ENCODE peak calls at places on chromosomes 5 and 9, in five cellular contexts. M is astrocyte, A is endothelial cell, X is thyroid gland, K is MCF 10A. T is an unnamed sample.

GRCh38 chr9:13948037-13948436 is 365.9 kb downstream of the NFIB start:
- DNase-seq in X (no peak), K (peak), A (no peak), M (no peak), T (no peak)

GRCh38 chr9:116661037-116661954 is 25.8 kb upstream of the TRIM32 start:
- DNase-seq in M (peak), X (peak), K (peak), A (peak), T (peak)

GRCh38 chr5:149001154-149001553 is 61.7 kb downstream of the SH3TC2 start:
- DNase-seq in M (no peak), K (peak), A (no peak), X (no peak), T (no peak)

GRCh38 chr9:106657951-106658350 is 205.0 kb upstream of the ZNF462 start:
- DNase-seq in M (no peak), X (no peak), K (no peak), A (no peak), T (no peak)

GRCh38 chr9:79969866-79970265 is 398.1 kb downstream of the TLE4 start:
- DNase-seq in A (no peak), M (no peak), K (no peak), X (no peak), T (no peak)

GRCh38 chr5:119578937-119579336 is 50.4 kb upstream of the FAM170A start:
- DNase-seq in X (no peak), K (peak), A (peak), M (no peak), T (no peak)

GRCh38 chr5:10320793-10321192 is 13.1 kb upstream of the CMBL start:
- DNase-seq in K (no peak), A (no peak), M (no peak), X (no peak), T (no peak)

GRCh38 chr9:4547016-4547415 is 56.7 kb downstream of the SLC1A1 start:
- DNase-seq in X (no peak), A (no peak), M (peak), K (no peak), T (no peak)

GRCh38 chr5:122129332-122129731 is at the start of gene ZNF474:
- DNase-seq in K (peak), M (peak), X (peak), A (peak), T (peak)

GRCh38 chr9:71816782-71817549 is 48.7 kb upstream of the CEMIP2 start:
- DNase-seq in M (no peak), X (peak), K (no peak), A (peak), T (no peak)

GRCh38 chr5:135737701-135738563 is 96.5 kb upstream of the SLC25A48 start:
- DNase-seq in A (no peak), M (no peak), X (no peak), K (no peak), T (no peak)

GRCh38 chr5:125719681-125720676 is 703.2 kb upstream of the GRAMD2B start:
- DNase-seq in K (no peak), A (no peak), X (no peak), M (peak), T (no peak)

GRCh38 chr5:117863589-117864296 is 1124.6 kb downstream of the DTWD2 start:
- DNase-seq in X (no peak), A (no peak), M (no peak), K (no peak), T (no peak)

GRCh38 chr9:13675638-13676000 is 396.1 kb upstream of the MPDZ start:
- DNase-seq in M (no peak), K (no peak), A (no peak), X (no peak), T (no peak)

GRCh38 chr5:180047667-180048066 is 23.9 kb downstream of the RNF130 start:
- DNase-seq in K (no peak), X (peak), A (no peak), M (no peak), T (no peak)

GRCh38 chr9:89052470-89053097 is 61.3 kb downstream of the S1PR3 start:
- DNase-seq in A (no peak), K (no peak), M (no peak), X (no peak), T (no peak)

GRCh38 chr9:127698985-127699670 is 7.7 kb upstream of the CFAP157 start:
- DNase-seq in M (peak), K (peak), X (peak), A (peak), T (peak)

GRCh38 chr9:137437691-137438590 is 3.2 kb downstream of the ENTPD8 start:
- DNase-seq in M (no peak), X (peak), K (no peak), A (no peak), T (peak)

GRCh38 chr9:116687762-116688160 is 656 bp downstream of the TRIM32 start:
- DNase-seq in X (peak), A (no peak), M (no peak), K (no peak), T (peak)

GRCh38 chr5:43601454-43602260 is 1.3 kb upstream of the NNT start:
- DNase-seq in A (no peak), K (peak), M (peak), X (no peak), T (no peak)

GRCh38 chr9:536597-537511 is 304.6 kb upstream of the DMRT1 start:
- DNase-seq in A (no peak), X (no peak), M (no peak), K (no peak), T (peak)

GRCh38 chr9:123834218-123834906 is 95.6 kb downstream of the DENND1A start:
- DNase-seq in K (no peak), X (no peak), M (peak), A (no peak), T (no peak)

GRCh38 chr5:106020889-106021288 is 1649.8 kb downstream of the EFNA5 start:
- DNase-seq in K (peak), A (no peak), M (peak), X (no peak), T (no peak)

GRCh38 chr5:16345454-16345853 is 120.1 kb downstream of the ZNF622 start:
- DNase-seq in K (peak), X (no peak), A (no peak), M (no peak), T (no peak)

GRCh38 chr5:173391031-173391430 is 62.8 kb upstream of the STC2 start:
- DNase-seq in M (no peak), K (no peak), X (no peak), A (no peak), T (no peak)

GRCh38 chr5:148290271-148291195 is 21.7 kb upstream of the SPINK7 start:
- DNase-seq in M (no peak), X (no peak), K (peak), A (no peak), T (no peak)

GRCh38 chr5:143011621-143012020 is 241.4 kb downstream of the ARHGAP26 start:
- DNase-seq in A (no peak), K (no peak), X (no peak), M (peak), T (no peak)

GRCh38 chr5:135689506-135689905 is 110.7 kb upstream of the CXCL14 start:
- DNase-seq in M (no peak), K (no peak), A (no peak), X (no peak), T (no peak)

GRCh38 chr9:116377179-116377790 is 223.7 kb downstream of the PAPPA start:
- DNase-seq in K (peak), A (no peak), M (peak), X (no peak), T (no peak)

GRCh38 chr9:114958021-114958846 is 27.8 kb upstream of the TNFSF8 start:
- DNase-seq in X (no peak), M (no peak), A (no peak), K (peak), T (no peak)

GRCh38 chr9:68515304-68516017 is 25.2 kb downstream of the TMEM252 start:
- DNase-seq in X (no peak), M (no peak), A (no peak), K (peak), T (no peak)

GRCh38 chr5:5409151-5409810 is 13.2 kb upstream of the ICE1 start:
- DNase-seq in K (peak), A (no peak), M (no peak), X (no peak), T (peak)

GRCh38 chr9:92164490-92164889 is 49.3 kb upstream of the SPTLC1 start:
- DNase-seq in K (no peak), A (no peak), M (no peak), X (no peak), T (no peak)

GRCh38 chr5:158538506-158539074 is 561.1 kb downstream of the EBF1 start:
- DNase-seq in K (no peak), X (no peak), A (no peak), M (no peak), T (peak)

GRCh38 chr9:77291714-77292113 is 114.4 kb downstream of the VPS13A start:
- DNase-seq in M (no peak), K (peak), X (no peak), A (peak), T (peak)
- TF ChIP-seq CTCF in M (peak), K (peak), X (no peak), A (peak), T (peak)

GRCh38 chr5:55578771-55579170 is 44.0 kb upstream of the PLPP1 start:
- DNase-seq in M (peak), A (no peak), X (no peak), K (no peak), T (no peak)
- TF ChIP-seq CTCF in M (no peak), A (no peak), X (no peak), K (no peak), T (no peak)

DNA sequence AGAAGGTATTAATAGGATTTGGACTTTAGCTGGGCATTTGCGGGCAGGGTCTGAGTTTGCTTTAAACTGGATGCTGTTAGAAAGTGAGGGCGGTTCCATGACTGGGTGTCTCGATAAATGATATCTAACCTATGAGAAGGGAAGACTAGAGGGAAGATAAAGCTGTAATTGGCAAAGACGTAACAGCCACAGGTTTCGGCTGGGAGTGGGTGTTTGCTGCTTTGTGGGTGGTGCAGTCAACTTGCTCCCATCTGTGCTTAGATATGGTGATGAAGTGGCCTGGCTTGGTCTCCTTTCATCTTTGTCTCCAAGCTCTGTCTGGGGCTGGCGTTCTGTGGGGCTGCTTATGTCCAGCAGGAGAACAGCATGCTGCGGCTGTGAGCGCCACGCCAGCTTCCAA is 23.3 kb downstream of the OR2V1 start:
- DNase-seq in X (no peak), M (no peak), K (no peak), A (no peak), T (no peak)
- TF ChIP-seq CTCF in X (no peak), M (no peak), K (no peak), A (no peak), T (no peak)

DNA sequence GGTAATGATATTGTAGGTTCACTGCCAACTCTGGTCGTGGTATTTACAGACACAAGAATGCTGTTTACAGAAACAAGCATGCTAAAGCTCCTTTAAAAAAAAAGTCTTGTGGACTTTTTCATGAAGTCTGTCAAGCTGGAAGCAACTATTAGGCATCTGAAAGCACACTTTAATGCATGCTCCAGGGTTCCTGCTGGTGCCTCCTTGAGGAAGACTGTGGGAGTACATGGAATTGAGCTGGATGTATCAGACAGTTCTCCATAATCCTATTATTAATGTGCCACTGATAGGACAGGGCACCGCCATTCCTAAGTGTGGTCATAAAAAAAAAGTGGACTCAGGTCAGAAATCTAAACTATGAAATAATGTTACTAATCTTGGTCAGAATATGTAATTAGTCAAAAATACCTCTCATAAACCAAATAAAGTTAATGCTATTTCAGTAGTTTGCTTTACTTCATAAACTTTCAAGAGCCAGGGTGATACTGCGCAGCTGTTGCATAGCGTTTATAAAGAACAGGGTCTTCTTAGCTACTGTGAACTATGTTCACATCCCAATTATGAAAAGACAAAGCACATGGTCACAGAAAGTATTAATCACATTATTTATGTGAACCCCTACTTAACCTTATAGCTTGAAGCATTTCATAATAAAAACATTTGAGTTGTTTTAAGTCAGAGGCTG is 390.8 kb upstream of the PTGER4 start:
- DNase-seq in X (no peak), A (no peak), M (no peak), K (no peak), T (no peak)
- TF ChIP-seq CTCF in X (no peak), A (no peak), M (no peak), K (no peak), T (no peak)

GRCh38 chr9:109190151-109190550 is 23.1 kb upstream of the FRRS1L start:
- DNase-seq in X (no peak), K (no peak), M (peak), A (no peak), T (no peak)

GRCh38 chr9:109186857-109187256 is 19.8 kb upstream of the FRRS1L start:
- DNase-seq in X (no peak), M (no peak), K (no peak), A (no peak), T (no peak)

GRCh38 chr9:109194157-109194556 is 27.1 kb upstream of the FRRS1L start:
- DNase-seq in M (peak), A (no peak), K (no peak), X (no peak), T (no peak)

GRCh38 chr9:109191746-109192145 is 24.7 kb upstream of the FRRS1L start:
- DNase-seq in K (no peak), M (no peak), A (no peak), X (no peak), T (no peak)

GRCh38 chr9:109192732-109193361 is 25.8 kb upstream of the FRRS1L start:
- DNase-seq in X (peak), K (peak), A (peak), M (no peak), T (peak)
- TF ChIP-seq CTCF in X (peak), K (peak), A (no peak), M (peak), T (peak)

GRCh38 chr9:76987594-76988200 is 31.8 kb upstream of the FOXB2 start:
- DNase-seq in M (peak), X (no peak), K (peak), A (peak), T (peak)
- TF ChIP-seq CTCF in M (peak), X (no peak), K (peak), A (peak), T (peak)